ENCODE peak calls at places on chromosome 17, in nine cellular contexts. P is tibial nerve; T is fibroblast of mammary gland; D is GF-D8; B is foreskin melanocyte; W is effector memory CD4-positive, alpha-beta T cell; O is T-helper 22 cell; J is epithelial cell of esophagus; X is NCI-H524. C is an unnamed sample.

GRCh38 chr17:76696763-76697701 is 13.7 kb downstream of the MXRA7 start:
- DNase-seq in P (no peak), T (peak), D (peak), B (no peak), W (no peak), O (no peak), J (no peak), X (no peak), C (no peak)

GRCh38 chr17:13862341-13862740 is 207.0 kb upstream of the COX10 start:
- DNase-seq in P (no peak), T (no peak), D (no peak), B (no peak), W (no peak), O (no peak), J (no peak), X (no peak), C (no peak)

GRCh38 chr17:869567-870530 is 87.7 kb downstream of the MRM3 start:
- DNase-seq in P (peak), T (peak), D (no peak), B (no peak), W (no peak), O (no peak), J (peak), X (no peak), C (no peak)

GRCh38 chr17:4540224-4541040 is 14.8 kb downstream of the MYBBP1A start:
- DNase-seq in P (no peak), T (no peak), D (no peak), B (no peak), W (no peak), O (no peak), J (no peak), X (no peak), C (no peak)

GRCh38 chr17:57913576-57914273 is 41.5 kb downstream of the CUEDC1 start:
- DNase-seq in P (no peak), T (peak), D (no peak), B (no peak), W (no peak), O (no peak), J (no peak), X (peak), C (no peak)

GRCh38 chr17:81328925-81329278 is 33.8 kb upstream of the SLC38A10 start:
- DNase-seq in P (no peak), T (no peak), D (no peak), B (no peak), W (no peak), O (no peak), J (peak), X (no peak), C (no peak)

GRCh38 chr17:79632432-79632735 is 21.5 kb upstream of the RBFOX3 start:
- DNase-seq in P (no peak), T (no peak), D (no peak), B (no peak), W (no peak), O (no peak), J (no peak), X (no peak), C (no peak)

GRCh38 chr17:42891539-42892152 is 9.0 kb upstream of the G6PC1 start:
- DNase-seq in P (peak), T (no peak), D (no peak), B (no peak), W (no peak), O (no peak), J (no peak), X (no peak), C (no peak)

GRCh38 chr17:17226451-17227265 is 10.3 kb downstream of the FLCN start:
- DNase-seq in P (no peak), T (no peak), D (no peak), B (no peak), W (no peak), O (no peak), J (no peak), X (no peak), C (no peak)

GRCh38 chr17:80025140-80025539 is 10.5 kb downstream of the TBC1D16 start:
- DNase-seq in P (no peak), T (no peak), D (no peak), B (no peak), W (no peak), O (no peak), J (peak), X (peak), C (peak)

GRCh38 chr17:41329279-41329925 is 13.9 kb upstream of the KRTAP17-1 start:
- DNase-seq in P (peak), T (peak), D (no peak), B (peak), W (no peak), O (no peak), J (peak), X (peak), C (no peak)

GRCh38 chr17:45143767-45144198 is 4.5 kb upstream of the HEXIM1 start:
- DNase-seq in P (peak), T (peak), D (no peak), B (peak), W (no peak), O (no peak), J (peak), X (no peak), C (no peak)

GRCh38 chr17:44314869-44315661 is 6.7 kb downstream of the RUNDC3A start:
- DNase-seq in P (no peak), T (no peak), D (no peak), B (no peak), W (no peak), O (peak), J (peak), X (peak), C (no peak)

GRCh38 chr17:48647103-48647963 is 21.2 kb upstream of the HOXB9 start:
- DNase-seq in P (no peak), T (no peak), D (no peak), B (no peak), W (no peak), O (no peak), J (no peak), X (no peak), C (no peak)

GRCh38 chr17:80941171-80941570 is 50.5 kb upstream of the CHMP6 start:
- DNase-seq in P (no peak), T (no peak), D (no peak), B (no peak), W (no peak), O (no peak), J (no peak), X (no peak), C (no peak)

GRCh38 chr17:70073326-70073725 is 1.7 kb upstream of the KCNJ16 start:
- DNase-seq in P (no peak), T (no peak), D (no peak), B (no peak), W (no peak), O (no peak), J (peak), X (no peak), C (no peak)

GRCh38 chr17:28497931-28498330 is 8.2 kb upstream of the FOXN1 start:
- DNase-seq in P (no peak), T (no peak), D (no peak), B (no peak), W (no peak), O (no peak), J (peak), X (peak), C (no peak)

GRCh38 chr17:49595328-49595727 is 19.7 kb downstream of the NXPH3 start:
- DNase-seq in P (no peak), T (no peak), D (no peak), B (no peak), W (no peak), O (no peak), J (no peak), X (no peak), C (no peak)

GRCh38 chr17:36542755-36543154 is 2.0 kb upstream of the GGNBP2 start:
- DNase-seq in P (no peak), T (no peak), D (no peak), B (no peak), W (no peak), O (no peak), J (no peak), X (no peak), C (no peak)